ENCODE peak calls at places on chromosomes 11 and 22, in five cellular contexts. A is activated T-cell treated with anti-CD3 and anti-CD28 coated beads for 1 hour, H is pulmonary artery endothelial cell, T is body of pancreas, C is cardiac muscle cell. P is an unnamed sample.
A peak's percentile ranks its signal among the peaks of the same experiment; 100 is the strongest.

GRCh38 chr22:50112151-50113118 is 22.6 kb downstream of the MOV10L1 start:
- DNase-seq in H (peak; percentile 81), A (no peak), T (no peak), C (no peak), P (peak; percentile 93)

GRCh38 chr11:1041149-1041467 is 4.6 kb upstream of the MUC6 start:
- DNase-seq in H (no peak), A (no peak), C (no peak), T (peak; percentile 41), P (no peak)

GRCh38 chr11:120293038-120293800 is 31.9 kb upstream of the TLCD5 start:
- DNase-seq in C (no peak), H (no peak), T (no peak), A (no peak), P (no peak)

GRCh38 chr22:19826619-19826950 is 28.1 kb downstream of the GNB1L start:
- DNase-seq in C (no peak), A (no peak), T (no peak), H (no peak), P (no peak)

GRCh38 chr11:4134844-4135243 is 40.2 kb downstream of the RRM1 start:
- DNase-seq in C (no peak), T (no peak), H (peak; percentile 48), A (no peak), P (peak; percentile 79)

GRCh38 chr11:84420261-84420660 is 1134.1 kb upstream of the CCDC90B start:
- DNase-seq in H (no peak), A (no peak), C (no peak), T (no peak), P (no peak)

GRCh38 chr11:44631831-44632230 is 66.4 kb downstream of the CD82 start:
- DNase-seq in H (no peak), C (peak; percentile 63), T (no peak), A (no peak), P (no peak)

GRCh38 chr22:50683994-50684371 is 11.4 kb downstream of the SHANK3 start:
- DNase-seq in H (no peak), A (no peak), C (no peak), T (no peak), P (no peak)

GRCh38 chr22:50608996-50609395 is 8.4 kb downstream of the MAPK8IP2 start:
- DNase-seq in A (no peak), H (no peak), C (no peak), T (no peak), P (no peak)

GRCh38 chr11:106763516-106763915 is 254.8 kb downstream of the GUCY1A2 start:
- DNase-seq in T (no peak), H (no peak), A (no peak), C (no peak), P (no peak)

GRCh38 chr11:61725632-61726280 is 26.7 kb upstream of the MYRF start:
- DNase-seq in A (no peak), T (no peak), H (no peak), C (no peak), P (peak; percentile 48)

GRCh38 chr11:65506770-65507485 is 8.1 kb downstream of the MALAT1 start:
- DNase-seq in A (no peak), T (peak; percentile 61), C (peak; percentile 64), H (peak; percentile 50), P (no peak)

GRCh38 chr11:57778318-57779037 is 16.9 kb downstream of the CTNND1 start:
- DNase-seq in T (peak; percentile 94), H (peak; percentile 99), A (no peak), C (peak; percentile 97), P (peak; percentile 99)

GRCh38 chr11:77815459-77815858 is 5.1 kb downstream of the RSF1 start:
- DNase-seq in C (no peak), A (no peak), H (no peak), T (no peak), P (no peak)

GRCh38 chr22:46905834-46906233 is 143.4 kb downstream of the TBC1D22A start:
- DNase-seq in H (no peak), T (no peak), C (no peak), A (no peak), P (no peak)

GRCh38 chr11:64852804-64853520 is 8.5 kb upstream of the CDC42BPG start:
- DNase-seq in T (no peak), A (no peak), C (no peak), H (no peak), P (no peak)

GRCh38 chr11:67409781-67410368 is 5.6 kb upstream of the CARNS1 start:
- DNase-seq in T (peak; percentile 72), A (no peak), H (no peak), C (peak; percentile 49), P (no peak)

GRCh38 chr11:9787981-9788521 is 124.2 kb downstream of the SWAP70 start:
- DNase-seq in C (no peak), H (no peak), T (peak; percentile 22), A (no peak), P (no peak)

GRCh38 chr22:40534379-40535188 is 101.9 kb downstream of the MRTFA start:
- DNase-seq in A (no peak), T (no peak), C (no peak), H (no peak), P (peak; percentile 33)

GRCh38 chr11:104130161-104130560 is 33.8 kb downstream of the PDGFD start:
- DNase-seq in T (no peak), C (no peak), A (no peak), H (no peak), P (no peak)

GRCh38 chr11:126308271-126308671 is 4.4 kb downstream of the DCPS start:
- DNase-seq in T (no peak), C (no peak), H (no peak), A (no peak), P (no peak)

GRCh38 chr11:7046474-7046873 is 26.2 kb downstream of the NLRP14 start:
- DNase-seq in H (peak; percentile 22), C (no peak), T (no peak), A (no peak), P (no peak)

GRCh38 chr11:32451808-32452207 is 16.5 kb upstream of the WT1 start:
- DNase-seq in A (no peak), T (no peak), H (no peak), C (no peak), P (no peak)

GRCh38 chr11:28566643-28567042 is 458.5 kb downstream of the METTL15 start:
- DNase-seq in H (peak; percentile 63), T (peak; percentile 47), A (no peak), C (peak; percentile 67), P (peak; percentile 93)

GRCh38 chr11:89443366-89444303 is 47.5 kb downstream of the NOX4 start:
- DNase-seq in H (no peak), T (no peak), A (no peak), C (no peak), P (no peak)

GRCh38 chr11:124467376-124468061 is 22.0 kb upstream of the OR8B8 start:
- DNase-seq in T (no peak), A (no peak), C (no peak), H (no peak), P (no peak)

GRCh38 chr11:62142043-62142375 is 18.2 kb downstream of the INCENP start:
- DNase-seq in C (no peak), H (no peak), A (no peak), T (no peak), P (no peak)